ENCODE peak calls at places on chromosomes 12 and 14, in five cellular contexts. V, S, W, A and H are unnamed samples.

GRCh38 chr12:93824514-93825500 is 147.6 kb downstream of the CRADD start:
- DNase-seq in V (no peak), S (no peak), W (no peak), A (no peak), H (no peak)

GRCh38 chr12:98653866-98654493 is 8.9 kb downstream of the APAF1 start:
- DNase-seq in V (no peak), S (no peak), W (peak; percentile 61), A (no peak), H (no peak)

GRCh38 chr14:92931681-92932447 is 8.9 kb downstream of the CHGA start:
- DNase-seq in V (no peak), S (no peak), W (no peak), A (no peak), H (no peak)

GRCh38 chr14:99971929-99972747 is 93.1 kb upstream of the EVL start:
- DNase-seq in V (no peak), S (no peak), W (peak; percentile 67), A (no peak), H (no peak)

GRCh38 chr12:28535216-28535615 is 345.0 kb downstream of the CCDC91 start:
- DNase-seq in V (no peak), S (no peak), W (no peak), A (no peak), H (no peak)

GRCh38 chr12:100077367-100077766 is 65.3 kb downstream of the BLTP3B start:
- DNase-seq in V (no peak), S (no peak), W (peak; percentile 7), A (no peak), H (no peak)

GRCh38 chr14:100522616-100523021 is 64.6 kb downstream of the BEGAIN start:
- DNase-seq in V (no peak), S (no peak), W (no peak), A (no peak), H (no peak)

GRCh38 chr12:10718279-10718821 is 4.8 kb downstream of the YBX3 start:
- DNase-seq in V (no peak), S (peak; percentile 43), W (no peak), A (no peak), H (no peak)

GRCh38 chr12:106425061-106425706 is 67.6 kb downstream of the POLR3B start:
- DNase-seq in V (no peak), S (no peak), W (no peak), A (no peak), H (no peak)

GRCh38 chr12:55681142-55682077 is 26.3 kb downstream of the ITGA7 start:
- DNase-seq in V (no peak), S (no peak), W (no peak), A (no peak), H (peak; percentile 77)

GRCh38 chr12:131755305-131756113 is 44.6 kb downstream of the SFSWAP start:
- DNase-seq in V (no peak), S (no peak), W (peak; percentile 54), A (no peak), H (no peak)

GRCh38 chr12:74983917-74984316 is 225.7 kb downstream of the KCNC2 start:
- DNase-seq in V (no peak), S (no peak), W (no peak), A (no peak), H (no peak)

GRCh38 chr14:98926151-98926550 is 345.8 kb downstream of the BCL11B start:
- DNase-seq in V (no peak), S (no peak), W (no peak), A (no peak), H (no peak)

GRCh38 chr12:3033538-3033865 is 43.7 kb upstream of the TSPAN9 start:
- DNase-seq in V (no peak), S (no peak), W (no peak), A (no peak), H (no peak)

DNA sequence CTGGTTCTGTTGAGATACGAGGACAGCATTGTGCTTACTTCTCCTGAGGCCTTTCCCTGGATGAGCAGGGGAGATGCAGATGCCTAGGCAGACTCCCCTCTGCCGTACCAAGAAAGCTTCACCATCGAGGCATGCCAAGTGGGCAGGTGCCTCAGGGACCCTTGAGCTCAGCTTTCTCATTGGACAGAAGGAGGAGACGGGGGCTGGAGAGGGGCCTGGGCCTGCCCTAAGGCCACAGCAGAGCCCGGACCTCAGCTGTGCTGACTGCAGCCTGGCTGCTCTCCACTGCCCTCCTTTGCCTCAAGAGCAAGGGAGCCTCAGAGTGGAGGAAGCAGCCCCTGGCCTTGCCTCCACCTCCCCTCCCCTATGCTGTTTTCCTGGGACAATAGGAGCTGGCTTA is 23.4 kb downstream of the SERPINA1 start:
- DNase-seq in V (no peak), S (no peak), W (no peak), A (no peak), H (no peak)
- H3K4me1 ChIP-seq in V (no peaks in the 10 kb centered on the region), S (no peaks in the 10 kb centered on the region), W (no peaks in the 10 kb centered on the region), A (no peaks in the 10 kb centered on the region), H (no peaks in the 10 kb centered on the region)

GRCh38 chr12:90061834-90062233 is 353.2 kb upstream of the ATP2B1 start:
- DNase-seq in V (no peak), S (no peak), W (no peak), A (no peak), H (no peak)
- H3K27ac ChIP-seq in V (no peak overlapping the region), S (no peak overlapping the region), W (peak overlapping the region; percentile 57), A (no peak overlapping the region), H (no peak overlapping the region)

GRCh38 chr12:64053117-64053516 is 169.0 kb downstream of the KICS2 start:
- DNase-seq in V (no peak), S (no peak), W (no peak), A (no peak), H (no peak)
- H3K4me3 ChIP-seq in V (no peak overlapping the region), S (no peak overlapping the region), W (no peak overlapping the region), A (no peak overlapping the region), H (no peak overlapping the region)

DNA sequence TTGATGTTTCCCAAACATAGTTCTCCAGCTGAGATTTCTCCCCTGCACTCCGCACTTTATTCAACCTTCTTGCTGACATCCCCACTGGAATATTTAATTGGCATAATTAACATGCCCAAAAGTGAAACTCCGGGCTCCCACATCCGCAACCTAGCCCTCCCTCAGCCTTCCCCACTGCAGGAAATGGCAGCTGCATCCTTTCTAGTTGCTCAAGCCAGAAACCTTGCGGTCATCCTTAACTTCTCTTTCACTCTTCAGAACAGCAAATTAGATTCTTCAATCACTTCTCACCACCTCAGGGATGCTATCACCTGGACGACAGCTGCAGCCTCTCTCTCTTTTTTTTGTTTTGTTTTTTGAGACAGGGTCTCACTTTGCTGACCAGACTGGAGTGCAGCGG is 15.8 kb downstream of the FIGNL2 start:
- DNase-seq in V (no peak), S (no peak), W (no peak), A (no peak), H (no peak)
- H3K4me1 ChIP-seq in V (peaks cover 20% of the 10 kb centered on the region), S (no peaks in the 10 kb centered on the region), W (peaks cover 24% of the 10 kb centered on the region), A (peaks cover 11% of the 10 kb centered on the region), H (no peaks in the 10 kb centered on the region)

GRCh38 chr12:33653362-33653761 is 213.7 kb upstream of the SYT10 start:
- DNase-seq in V (no peak), S (no peak), W (no peak), A (no peak), H (no peak)
- H3K27ac ChIP-seq in V (no peak overlapping the region), S (no peak overlapping the region), W (no peak overlapping the region), A (no peak overlapping the region), H (no peak overlapping the region)

GRCh38 chr14:95515523-95516517 is 630 bp downstream of the SYNE3 start:
- DNase-seq in V (peak; percentile 49), S (no peak), W (peak; percentile 87), A (peak; percentile 81), H (no peak)

GRCh38 chr14:95514131-95515079 is 2.0 kb downstream of the SYNE3 start:
- DNase-seq in V (no peak), S (no peak), W (no peak), A (no peak), H (no peak)

GRCh38 chr14:95516554-95517209 is at the start of gene SYNE3:
- DNase-seq in V (peak; percentile 49), S (no peak), W (peak; percentile 90), A (peak; percentile 43), H (no peak)

GRCh38 chr14:95513261-95513660 is 3.2 kb downstream of the SYNE3 start:
- DNase-seq in V (no peak), S (no peak), W (no peak), A (no peak), H (no peak)

GRCh38 chr14:95515080-95515489 is 1.4 kb downstream of the SYNE3 start:
- DNase-seq in V (no peak), S (no peak), W (peak; percentile 70), A (no peak), H (no peak)
- H3K4me3 ChIP-seq in V (peak overlapping the region; percentile 83), S (no peak overlapping the region), W (no peak overlapping the region), A (peak overlapping the region; percentile 67), H (no peak overlapping the region)